ENCODE peak calls at places on chromosome 16, in ten cellular contexts. One of them, this sample, is unnamed.

GRCh38 chr16:86509759-86510464 is 415 bp upstream of the FOXF1 start:
- DNase-seq in spleen: no peak
- DNase-seq in Peyer's patch: peak
- DNase-seq in right lobe of liver: no peak
- DNase-seq in A549: no peak
- DNase-seq in IMR-90: peak
- DNase-seq in uterus: peak
- DNase-seq in heart left ventricle: peak
- DNase-seq in endothelial cell of umbilical vein: peak
- DNase-seq in adrenal gland: no peak
- DNase-seq in this sample: no peak

GRCh38 chr16:28495098-28495793 is 803 bp downstream of the APOBR start:
- DNase-seq in heart left ventricle: no peak
- DNase-seq in uterus: no peak
- DNase-seq in IMR-90: no peak
- DNase-seq in endothelial cell of umbilical vein: no peak
- DNase-seq in right lobe of liver: peak
- DNase-seq in A549: no peak
- DNase-seq in spleen: peak
- DNase-seq in Peyer's patch: no peak
- DNase-seq in adrenal gland: no peak
- DNase-seq in this sample: no peak

GRCh38 chr16:3554351-3554928 is 22.8 kb downstream of the NLRC3 start:
- DNase-seq in adrenal gland: no peak
- DNase-seq in heart left ventricle: no peak
- DNase-seq in A549: no peak
- DNase-seq in Peyer's patch: no peak
- DNase-seq in right lobe of liver: no peak
- DNase-seq in spleen: no peak
- DNase-seq in IMR-90: no peak
- DNase-seq in endothelial cell of umbilical vein: no peak
- DNase-seq in uterus: no peak
- DNase-seq in this sample: no peak

GRCh38 chr16:70553645-70554044 is 30.0 kb downstream of the SF3B3 start:
- DNase-seq in uterus: no peak
- DNase-seq in A549: no peak
- DNase-seq in IMR-90: peak
- DNase-seq in Peyer's patch: no peak
- DNase-seq in spleen: no peak
- DNase-seq in right lobe of liver: no peak
- DNase-seq in adrenal gland: no peak
- DNase-seq in endothelial cell of umbilical vein: no peak
- DNase-seq in heart left ventricle: no peak
- DNase-seq in this sample: no peak

GRCh38 chr16:69467531-69468204 is 43.2 kb downstream of the CYB5B start:
- DNase-seq in uterus: no peak
- DNase-seq in Peyer's patch: no peak
- DNase-seq in A549: peak
- DNase-seq in endothelial cell of umbilical vein: no peak
- DNase-seq in spleen: no peak
- DNase-seq in right lobe of liver: no peak
- DNase-seq in IMR-90: no peak
- DNase-seq in adrenal gland: no peak
- DNase-seq in heart left ventricle: no peak
- DNase-seq in this sample: no peak

GRCh38 chr16:11586856-11587642 is at the start of gene LITAF:
- DNase-seq in A549: peak
- DNase-seq in Peyer's patch: peak
- DNase-seq in adrenal gland: peak
- DNase-seq in uterus: peak
- DNase-seq in IMR-90: peak
- DNase-seq in heart left ventricle: peak
- DNase-seq in right lobe of liver: peak
- DNase-seq in endothelial cell of umbilical vein: no peak
- DNase-seq in spleen: peak
- DNase-seq in this sample: peak

GRCh38 chr16:86449377-86450095 is 60.8 kb upstream of the FOXF1 start:
- DNase-seq in spleen: peak
- DNase-seq in Peyer's patch: no peak
- DNase-seq in adrenal gland: no peak
- DNase-seq in A549: no peak
- DNase-seq in right lobe of liver: no peak
- DNase-seq in heart left ventricle: no peak
- DNase-seq in endothelial cell of umbilical vein: no peak
- DNase-seq in uterus: no peak
- DNase-seq in IMR-90: no peak
- DNase-seq in this sample: no peak

GRCh38 chr16:89037261-89038152 is 56.1 kb upstream of the ACSF3 start:
- DNase-seq in heart left ventricle: no peak
- DNase-seq in spleen: peak
- DNase-seq in A549: peak
- DNase-seq in uterus: no peak
- DNase-seq in Peyer's patch: no peak
- DNase-seq in adrenal gland: peak
- DNase-seq in IMR-90: peak
- DNase-seq in right lobe of liver: no peak
- DNase-seq in endothelial cell of umbilical vein: peak
- DNase-seq in this sample: peak

GRCh38 chr16:49490321-49490705 is 116.7 kb downstream of the C16orf78 start:
- DNase-seq in IMR-90: no peak
- DNase-seq in A549: no peak
- DNase-seq in Peyer's patch: no peak
- DNase-seq in right lobe of liver: no peak
- DNase-seq in endothelial cell of umbilical vein: no peak
- DNase-seq in spleen: peak
- DNase-seq in uterus: no peak
- DNase-seq in adrenal gland: no peak
- DNase-seq in heart left ventricle: no peak
- DNase-seq in this sample: no peak

GRCh38 chr16:14302399-14303181 is 231.5 kb downstream of the MRTFB start:
- DNase-seq in spleen: peak
- DNase-seq in IMR-90: no peak
- DNase-seq in Peyer's patch: no peak
- DNase-seq in A549: peak
- DNase-seq in uterus: peak
- DNase-seq in heart left ventricle: peak
- DNase-seq in endothelial cell of umbilical vein: peak
- DNase-seq in right lobe of liver: no peak
- DNase-seq in adrenal gland: peak
- DNase-seq in this sample: no peak
- TF ChIP-seq POLR2A in spleen: no peak
- TF ChIP-seq POLR2A in IMR-90: no peak
- TF ChIP-seq POLR2A in Peyer's patch: no peak
- TF ChIP-seq POLR2A in A549: no peak
- TF ChIP-seq POLR2A in uterus: no peak
- TF ChIP-seq POLR2A in heart left ventricle: no peak
- TF ChIP-seq POLR2A in endothelial cell of umbilical vein: no peak
- TF ChIP-seq POLR2A in right lobe of liver: no peak
- TF ChIP-seq POLR2A in adrenal gland: no peak
- TF ChIP-seq POLR2A in this sample: no peak

GRCh38 chr16:57485916-57486857 is at the start of gene DOK4:
- DNase-seq in Peyer's patch: peak
- DNase-seq in endothelial cell of umbilical vein: peak
- DNase-seq in heart left ventricle: peak
- DNase-seq in A549: peak
- DNase-seq in adrenal gland: peak
- DNase-seq in uterus: peak
- DNase-seq in spleen: peak
- DNase-seq in IMR-90: peak
- DNase-seq in right lobe of liver: peak
- DNase-seq in this sample: peak
- TF ChIP-seq POLR2A in Peyer's patch: no peak
- TF ChIP-seq POLR2A in endothelial cell of umbilical vein: no peak
- TF ChIP-seq POLR2A in heart left ventricle: no peak
- TF ChIP-seq POLR2A in A549: peak
- TF ChIP-seq POLR2A in adrenal gland: peak
- TF ChIP-seq POLR2A in uterus: peak
- TF ChIP-seq POLR2A in spleen: no peak
- TF ChIP-seq POLR2A in IMR-90: no peak
- TF ChIP-seq POLR2A in right lobe of liver: peak
- TF ChIP-seq POLR2A in this sample: no peak

GRCh38 chr16:84592718-84593117 is 25.2 kb downstream of the COTL1 start:
- DNase-seq in uterus: no peak
- DNase-seq in heart left ventricle: no peak
- DNase-seq in Peyer's patch: no peak
- DNase-seq in endothelial cell of umbilical vein: no peak
- DNase-seq in adrenal gland: no peak
- DNase-seq in A549: no peak
- DNase-seq in IMR-90: no peak
- DNase-seq in right lobe of liver: no peak
- DNase-seq in spleen: no peak
- DNase-seq in this sample: no peak

GRCh38 chr16:84594725-84595038 is 23.2 kb downstream of the COTL1 start:
- DNase-seq in A549: no peak
- DNase-seq in uterus: no peak
- DNase-seq in IMR-90: no peak
- DNase-seq in adrenal gland: no peak
- DNase-seq in Peyer's patch: no peak
- DNase-seq in right lobe of liver: no peak
- DNase-seq in spleen: peak
- DNase-seq in endothelial cell of umbilical vein: no peak
- DNase-seq in heart left ventricle: no peak
- DNase-seq in this sample: no peak

GRCh38 chr16:84596161-84596560 is 21.7 kb downstream of the COTL1 start:
- DNase-seq in Peyer's patch: no peak
- DNase-seq in spleen: no peak
- DNase-seq in right lobe of liver: no peak
- DNase-seq in A549: no peak
- DNase-seq in uterus: no peak
- DNase-seq in adrenal gland: no peak
- DNase-seq in endothelial cell of umbilical vein: no peak
- DNase-seq in IMR-90: no peak
- DNase-seq in heart left ventricle: no peak
- DNase-seq in this sample: no peak

GRCh38 chr16:84595052-84595481 is 22.8 kb downstream of the COTL1 start:
- DNase-seq in adrenal gland: no peak
- DNase-seq in heart left ventricle: no peak
- DNase-seq in right lobe of liver: no peak
- DNase-seq in endothelial cell of umbilical vein: no peak
- DNase-seq in uterus: peak
- DNase-seq in spleen: no peak
- DNase-seq in IMR-90: no peak
- DNase-seq in A549: no peak
- DNase-seq in Peyer's patch: peak
- DNase-seq in this sample: no peak

GRCh38 chr16:84593825-84594724 is 23.8 kb downstream of the COTL1 start:
- DNase-seq in adrenal gland: no peak
- DNase-seq in A549: no peak
- DNase-seq in right lobe of liver: peak
- DNase-seq in IMR-90: no peak
- DNase-seq in spleen: peak
- DNase-seq in uterus: peak
- DNase-seq in heart left ventricle: no peak
- DNase-seq in endothelial cell of umbilical vein: no peak
- DNase-seq in Peyer's patch: peak
- DNase-seq in this sample: no peak
- TF ChIP-seq POLR2A in adrenal gland: no peak
- TF ChIP-seq POLR2A in A549: no peak
- TF ChIP-seq POLR2A in right lobe of liver: no peak
- TF ChIP-seq POLR2A in IMR-90: no peak
- TF ChIP-seq POLR2A in spleen: no peak
- TF ChIP-seq POLR2A in uterus: no peak
- TF ChIP-seq POLR2A in heart left ventricle: no peak
- TF ChIP-seq POLR2A in endothelial cell of umbilical vein: no peak
- TF ChIP-seq POLR2A in Peyer's patch: peak
- TF ChIP-seq POLR2A in this sample: no peak

GRCh38 chr16:1944612-1945199 is 1.7 kb upstream of the MSRB1 start:
- DNase-seq in uterus: no peak
- DNase-seq in adrenal gland: no peak
- DNase-seq in spleen: peak
- DNase-seq in Peyer's patch: no peak
- DNase-seq in right lobe of liver: no peak
- DNase-seq in endothelial cell of umbilical vein: no peak
- DNase-seq in A549: no peak
- DNase-seq in heart left ventricle: no peak
- DNase-seq in IMR-90: no peak
- DNase-seq in this sample: no peak

GRCh38 chr16:1940273-1941161 is 2.5 kb downstream of the MSRB1 start:
- DNase-seq in spleen: no peak
- DNase-seq in right lobe of liver: peak
- DNase-seq in uterus: no peak
- DNase-seq in Peyer's patch: peak
- DNase-seq in heart left ventricle: no peak
- DNase-seq in adrenal gland: no peak
- DNase-seq in endothelial cell of umbilical vein: no peak
- DNase-seq in A549: no peak
- DNase-seq in IMR-90: no peak
- DNase-seq in this sample: no peak

GRCh38 chr16:1941924-1942809 is 832 bp downstream of the MSRB1 start:
- DNase-seq in adrenal gland: no peak
- DNase-seq in Peyer's patch: no peak
- DNase-seq in A549: no peak
- DNase-seq in spleen: peak
- DNase-seq in endothelial cell of umbilical vein: no peak
- DNase-seq in IMR-90: no peak
- DNase-seq in right lobe of liver: no peak
- DNase-seq in heart left ventricle: no peak
- DNase-seq in uterus: no peak
- DNase-seq in this sample: no peak

GRCh38 chr16:1941162-1941923 is 1.7 kb downstream of the MSRB1 start:
- DNase-seq in adrenal gland: no peak
- DNase-seq in endothelial cell of umbilical vein: no peak
- DNase-seq in uterus: no peak
- DNase-seq in heart left ventricle: no peak
- DNase-seq in IMR-90: no peak
- DNase-seq in Peyer's patch: no peak
- DNase-seq in right lobe of liver: peak
- DNase-seq in spleen: no peak
- DNase-seq in A549: no peak
- DNase-seq in this sample: no peak

DNA sequence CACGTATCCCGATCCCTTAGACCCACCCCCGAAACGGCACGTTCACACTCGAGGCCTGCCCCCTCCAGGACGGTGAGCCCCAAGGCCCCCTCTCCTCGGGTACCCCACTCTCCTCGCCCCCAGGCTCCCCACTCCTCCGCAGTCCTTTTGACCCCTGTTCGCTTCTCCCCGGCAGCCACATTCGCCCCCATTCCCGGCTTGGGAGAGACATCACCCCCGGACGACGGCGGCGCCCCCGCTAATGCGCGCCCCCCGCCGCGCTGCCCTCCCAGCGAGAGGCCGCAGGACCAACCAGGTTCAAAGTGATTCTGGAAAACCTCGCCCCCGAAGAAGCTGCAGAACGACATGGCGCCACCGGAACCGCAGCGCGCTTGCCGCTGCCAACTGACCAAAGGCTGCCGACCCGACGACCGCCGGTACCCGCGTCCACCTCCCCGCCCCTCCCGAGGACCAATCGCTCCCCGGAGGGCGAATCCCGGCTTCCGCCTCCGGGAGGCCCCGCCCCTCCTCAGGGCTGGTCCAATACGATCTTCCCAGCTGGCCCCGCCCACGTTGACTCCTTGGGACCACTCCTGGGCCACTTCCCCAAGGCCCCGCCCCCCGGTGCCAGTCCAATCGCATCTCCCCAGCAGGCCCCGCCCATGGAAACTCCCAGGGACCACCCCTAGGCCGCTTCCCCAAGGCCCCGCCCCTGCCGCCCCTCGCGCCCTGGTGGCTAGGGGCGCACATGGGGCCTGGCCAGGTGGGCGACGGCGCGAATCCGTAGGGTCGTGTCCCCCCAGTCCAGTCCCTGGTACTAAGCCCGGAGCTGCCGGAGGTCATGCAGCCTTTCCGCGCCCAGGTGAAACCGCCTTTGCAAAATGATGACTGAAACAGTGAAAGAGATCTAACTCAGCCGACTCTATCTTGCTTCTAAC is at the start of gene MSRB1:
- DNase-seq in adrenal gland: peak
- DNase-seq in right lobe of liver: peak
- DNase-seq in A549: peak
- DNase-seq in Peyer's patch: peak
- DNase-seq in uterus: peak
- DNase-seq in IMR-90: peak
- DNase-seq in heart left ventricle: peak
- DNase-seq in spleen: peak
- DNase-seq in endothelial cell of umbilical vein: peak
- DNase-seq in this sample: peak
- TF ChIP-seq POLR2A in adrenal gland: peak
- TF ChIP-seq POLR2A in right lobe of liver: peak
- TF ChIP-seq POLR2A in A549: peak
- TF ChIP-seq POLR2A in Peyer's patch: peak
- TF ChIP-seq POLR2A in uterus: peak
- TF ChIP-seq POLR2A in IMR-90: peak
- TF ChIP-seq POLR2A in heart left ventricle: peak
- TF ChIP-seq POLR2A in spleen: peak
- TF ChIP-seq POLR2A in endothelial cell of umbilical vein: peak
- TF ChIP-seq POLR2A in this sample: peak